ENCODE peak calls at places on chromosome 6, in ten cellular contexts. M, P, F, H, W, L, Z, G, Q and Y are unnamed samples.

GRCh38 chr6:136468711-136469110 is 81.5 kb downstream of the MAP7 start:
- DNase-seq in M (no peak), P (no peak), F (no peak), H (no peak), W (no peak), L (no peak), Z (no peak), G (no peak), Q (no peak), Y (no peak)

GRCh38 chr6:91135406-91135805 is 548.5 kb upstream of the MAP3K7 start:
- DNase-seq in M (no peak), P (no peak), F (no peak), H (no peak), W (no peak), L (no peak), Z (no peak), G (no peak), Q (no peak), Y (no peak)

GRCh38 chr6:27890351-27891299 is 21.6 kb downstream of the OR2B2 start:
- DNase-seq in M (no peak), P (peak), F (peak), H (peak), W (peak), L (peak), Z (peak), G (peak), Q (peak), Y (peak)

GRCh38 chr6:112780498-112781096 is 433.5 kb downstream of the RFPL4B start:
- DNase-seq in M (peak), P (peak), F (peak), H (peak), W (peak), L (peak), Z (peak), G (no peak), Q (peak), Y (peak)

GRCh38 chr6:4351857-4352669 is 216.7 kb upstream of the ECI2 start:
- DNase-seq in M (peak), P (peak), F (no peak), H (peak), W (peak), L (peak), Z (no peak), G (no peak), Q (peak), Y (peak)

GRCh38 chr6:144064831-144065668 is 30.3 kb downstream of the SF3B5 start:
- DNase-seq in M (no peak), P (no peak), F (no peak), H (no peak), W (no peak), L (no peak), Z (no peak), G (no peak), Q (peak), Y (no peak)

GRCh38 chr6:42193491-42193894 is 1.3 kb downstream of the GUCA1B start:
- DNase-seq in M (no peak), P (peak), F (no peak), H (no peak), W (peak), L (no peak), Z (no peak), G (no peak), Q (no peak), Y (no peak)

GRCh38 chr6:145137425-145137824 is 597.9 kb downstream of the EPM2A start:
- DNase-seq in M (no peak), P (peak), F (no peak), H (no peak), W (peak), L (no peak), Z (no peak), G (no peak), Q (no peak), Y (peak)

GRCh38 chr6:168746643-168747042 is 305.7 kb downstream of the SMOC2 start:
- DNase-seq in M (no peak), P (no peak), F (no peak), H (no peak), W (no peak), L (no peak), Z (no peak), G (no peak), Q (no peak), Y (no peak)

GRCh38 chr6:43747734-43748133 is 22.3 kb upstream of the VEGFA start:
- DNase-seq in M (no peak), P (no peak), F (no peak), H (no peak), W (no peak), L (no peak), Z (no peak), G (no peak), Q (no peak), Y (no peak)

GRCh38 chr6:163193326-163193725 is 221.2 kb upstream of the QKI start:
- DNase-seq in M (no peak), P (no peak), F (no peak), H (no peak), W (no peak), L (no peak), Z (no peak), G (no peak), Q (no peak), Y (no peak)

GRCh38 chr6:6749791-6750434 is 161.4 kb downstream of the LY86 start:
- DNase-seq in M (no peak), P (peak), F (no peak), H (peak), W (peak), L (peak), Z (no peak), G (peak), Q (peak), Y (peak)

GRCh38 chr6:7697820-7698623 is 27.9 kb upstream of the BMP6 start:
- DNase-seq in M (no peak), P (peak), F (no peak), H (peak), W (peak), L (peak), Z (no peak), G (no peak), Q (no peak), Y (peak)

GRCh38 chr6:168226095-168226781 is 93.3 kb downstream of the DACT2 start:
- DNase-seq in M (no peak), P (no peak), F (no peak), H (no peak), W (no peak), L (no peak), Z (no peak), G (no peak), Q (no peak), Y (no peak)

GRCh38 chr6:107082045-107082444 is 33.3 kb downstream of the BEND3 start:
- DNase-seq in M (no peak), P (no peak), F (no peak), H (no peak), W (peak), L (no peak), Z (no peak), G (no peak), Q (no peak), Y (no peak)

GRCh38 chr6:52994789-52995078 is 350 bp downstream of the GSTA4 start:
- DNase-seq in M (no peak), P (no peak), F (peak), H (no peak), W (no peak), L (no peak), Z (no peak), G (peak), Q (peak), Y (no peak)

GRCh38 chr6:31663087-31663960 is 1.5 kb downstream of the GPANK1 start:
- DNase-seq in M (no peak), P (no peak), F (no peak), H (no peak), W (peak), L (no peak), Z (no peak), G (no peak), Q (no peak), Y (no peak)

GRCh38 chr6:127102299-127102698 is 16.2 kb upstream of the RSPO3 start:
- DNase-seq in M (no peak), P (peak), F (no peak), H (peak), W (peak), L (peak), Z (no peak), G (no peak), Q (no peak), Y (peak)

GRCh38 chr6:139474145-139475108 is 100.0 kb upstream of the CITED2 start:
- DNase-seq in M (no peak), P (no peak), F (no peak), H (no peak), W (no peak), L (no peak), Z (no peak), G (no peak), Q (peak), Y (no peak)

GRCh38 chr6:143097224-143097795 is 36.6 kb downstream of the AIG1 start:
- DNase-seq in M (no peak), P (no peak), F (no peak), H (no peak), W (peak), L (no peak), Z (no peak), G (no peak), Q (no peak), Y (no peak)

GRCh38 chr6:11209941-11210340 is 22.5 kb downstream of the NEDD9 start:
- DNase-seq in M (no peak), P (peak), F (no peak), H (no peak), W (peak), L (no peak), Z (no peak), G (no peak), Q (no peak), Y (no peak)

GRCh38 chr6:16524380-16524707 is 236.9 kb downstream of the ATXN1 start:
- DNase-seq in M (no peak), P (peak), F (no peak), H (no peak), W (no peak), L (no peak), Z (no peak), G (no peak), Q (no peak), Y (no peak)

GRCh38 chr6:44115866-44116265 is 11.4 kb downstream of the MRPL14 start:
- DNase-seq in M (no peak), P (no peak), F (no peak), H (no peak), W (peak), L (no peak), Z (no peak), G (no peak), Q (no peak), Y (no peak)

GRCh38 chr6:138514860-138515540 is 15.7 kb upstream of the NHSL1 start:
- DNase-seq in M (no peak), P (no peak), F (no peak), H (no peak), W (no peak), L (no peak), Z (no peak), G (no peak), Q (no peak), Y (no peak)

GRCh38 chr6:118283759-118284158 is 264.3 kb upstream of the PLN start:
- DNase-seq in M (no peak), P (peak), F (peak), H (peak), W (peak), L (no peak), Z (peak), G (no peak), Q (peak), Y (peak)
- TF ChIP-seq CTCF in M (peak), P (peak), F (peak), H (peak), W (peak), L (peak), Z (peak), G (peak), Q (peak), Y (peak)

GRCh38 chr6:39005774-39006173 is 42.8 kb upstream of the GLP1R start:
- DNase-seq in M (no peak), P (no peak), F (no peak), H (no peak), W (no peak), L (no peak), Z (no peak), G (no peak), Q (no peak), Y (no peak)

GRCh38 chr6:39004801-39005200 is 43.8 kb upstream of the GLP1R start:
- DNase-seq in M (no peak), P (no peak), F (no peak), H (no peak), W (peak), L (no peak), Z (no peak), G (no peak), Q (no peak), Y (no peak)

GRCh38 chr6:39003488-39003887 is 45.1 kb upstream of the GLP1R start:
- DNase-seq in M (no peak), P (no peak), F (no peak), H (no peak), W (no peak), L (no peak), Z (no peak), G (no peak), Q (no peak), Y (no peak)

GRCh38 chr6:39007575-39007974 is 41.0 kb upstream of the GLP1R start:
- DNase-seq in M (no peak), P (no peak), F (no peak), H (no peak), W (no peak), L (no peak), Z (no peak), G (no peak), Q (no peak), Y (no peak)

GRCh38 chr6:39003072-39003471 is 45.5 kb upstream of the GLP1R start:
- DNase-seq in M (no peak), P (no peak), F (peak), H (no peak), W (peak), L (no peak), Z (no peak), G (no peak), Q (no peak), Y (no peak)
- TF ChIP-seq CTCF in M (peak), P (peak), F (peak), H (no peak), W (peak), L (peak), Z (no peak), G (no peak), Q (no peak), Y (peak)

GRCh38 chr6:157304840-157305675 is 18.3 kb downstream of the TMEM242 start:
- DNase-seq in M (no peak), P (peak), F (peak), H (no peak), W (peak), L (no peak), Z (no peak), G (no peak), Q (peak), Y (no peak)

GRCh38 chr6:157300006-157300405 is 23.3 kb downstream of the TMEM242 start:
- DNase-seq in M (no peak), P (no peak), F (no peak), H (no peak), W (no peak), L (no peak), Z (no peak), G (no peak), Q (no peak), Y (no peak)

GRCh38 chr6:157302761-157303160 is 20.6 kb downstream of the TMEM242 start:
- DNase-seq in M (no peak), P (no peak), F (no peak), H (no peak), W (no peak), L (no peak), Z (no peak), G (no peak), Q (peak), Y (no peak)

GRCh38 chr6:157298325-157298724 is 25.0 kb downstream of the TMEM242 start:
- DNase-seq in M (no peak), P (no peak), F (no peak), H (no peak), W (peak), L (no peak), Z (no peak), G (no peak), Q (no peak), Y (no peak)

GRCh38 chr6:157300436-157300835 is 22.9 kb downstream of the TMEM242 start:
- DNase-seq in M (no peak), P (no peak), F (no peak), H (no peak), W (no peak), L (no peak), Z (no peak), G (no peak), Q (no peak), Y (no peak)
- TF ChIP-seq CTCF in M (no peak), P (no peak), F (no peak), H (no peak), W (no peak), L (no peak), Z (no peak), G (no peak), Q (no peak), Y (no peak)

DNA sequence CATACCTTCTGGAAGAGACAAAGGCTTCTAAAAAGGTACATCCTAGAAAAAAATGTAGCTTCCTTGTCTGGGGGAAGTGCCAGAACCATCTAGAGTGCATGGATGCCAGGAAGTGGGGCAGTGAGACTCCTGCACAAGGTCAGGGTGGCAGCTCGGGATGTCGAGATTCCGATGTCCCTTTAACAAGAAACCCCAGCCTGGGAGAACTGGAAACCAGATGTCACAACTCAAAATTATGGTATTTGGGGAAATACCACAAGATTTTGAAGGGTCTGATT is 168.4 kb downstream of the ZDHHC14 start:
- DNase-seq in M (no peak), P (no peak), F (no peak), H (no peak), W (no peak), L (no peak), Z (no peak), G (no peak), Q (no peak), Y (no peak)
- TF ChIP-seq CTCF in M (no peak), P (no peak), F (no peak), H (no peak), W (no peak), L (no peak), Z (no peak), G (no peak), Q (no peak), Y (no peak)

GRCh38 chr6:122839906-122840305 is 50.8 kb downstream of the SMPDL3A start:
- DNase-seq in M (no peak), P (no peak), F (no peak), H (no peak), W (no peak), L (no peak), Z (no peak), G (no peak), Q (no peak), Y (no peak)

GRCh38 chr6:122833229-122833556 is 44.1 kb downstream of the SMPDL3A start:
- DNase-seq in M (no peak), P (no peak), F (no peak), H (no peak), W (no peak), L (no peak), Z (no peak), G (no peak), Q (no peak), Y (no peak)

GRCh38 chr6:122839477-122839876 is 50.4 kb downstream of the SMPDL3A start:
- DNase-seq in M (peak), P (peak), F (peak), H (peak), W (peak), L (peak), Z (peak), G (no peak), Q (peak), Y (peak)

GRCh38 chr6:122832515-122833228 is 43.6 kb downstream of the SMPDL3A start:
- DNase-seq in M (no peak), P (no peak), F (no peak), H (no peak), W (no peak), L (no peak), Z (no peak), G (no peak), Q (no peak), Y (no peak)

DNA sequence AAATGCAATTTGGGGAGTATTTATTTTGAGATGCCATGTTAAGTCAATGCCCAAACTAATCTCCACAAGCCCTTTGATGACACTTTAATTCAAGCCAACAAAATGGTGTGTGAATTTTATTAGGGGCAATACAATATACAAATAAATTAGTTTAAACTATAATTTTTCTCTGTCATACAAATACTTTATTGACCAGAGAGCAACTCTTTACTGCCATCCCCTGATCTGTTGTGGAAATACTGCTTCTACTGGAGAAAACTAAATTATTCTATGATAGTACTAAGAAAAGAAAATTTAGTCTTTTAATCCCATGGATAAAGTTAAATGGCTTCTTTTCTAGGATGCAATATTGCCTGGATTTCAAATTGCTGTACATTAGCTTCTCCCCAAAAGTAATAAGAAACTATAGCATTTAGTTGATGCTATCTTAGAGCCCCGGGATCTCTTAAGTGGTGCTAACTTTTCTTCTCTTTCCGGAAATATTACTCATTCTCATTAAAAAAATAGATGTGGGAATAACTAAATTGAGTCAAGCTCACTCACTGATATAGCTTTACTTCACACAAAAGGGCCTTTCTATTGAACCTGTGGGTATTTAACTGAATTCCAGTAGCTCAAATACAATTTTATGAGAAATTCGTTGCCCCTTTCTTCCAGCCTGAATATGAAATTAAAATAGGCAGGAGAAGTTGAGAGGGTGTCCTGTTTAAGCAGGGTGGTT is 49.2 kb downstream of the SMPDL3A start:
- DNase-seq in M (peak), P (no peak), F (no peak), H (peak), W (peak), L (no peak), Z (no peak), G (no peak), Q (no peak), Y (peak)
- TF ChIP-seq CTCF in M (peak), P (peak), F (peak), H (peak), W (peak), L (peak), Z (peak), G (no peak), Q (peak), Y (peak)

GRCh38 chr6:36247691-36248090 is 22.2 kb upstream of the PNPLA1 start:
- DNase-seq in M (no peak), P (peak), F (no peak), H (no peak), W (peak), L (peak), Z (no peak), G (no peak), Q (no peak), Y (no peak)
- TF ChIP-seq CTCF in M (no peak), P (no peak), F (no peak), H (no peak), W (no peak), L (no peak), Z (no peak), G (no peak), Q (no peak), Y (no peak)

GRCh38 chr6:157823523-157824370 is 701 bp downstream of the SNX9 start:
- DNase-seq in M (peak), P (peak), F (peak), H (peak), W (peak), L (no peak), Z (peak), G (peak), Q (peak), Y (peak)

GRCh38 chr6:157821342-157822033 is 1.6 kb upstream of the SNX9 start:
- DNase-seq in M (no peak), P (no peak), F (no peak), H (no peak), W (no peak), L (no peak), Z (no peak), G (no peak), Q (no peak), Y (no peak)

GRCh38 chr6:157823001-157823522 is at the start of gene SNX9:
- DNase-seq in M (no peak), P (no peak), F (peak), H (peak), W (peak), L (no peak), Z (peak), G (peak), Q (peak), Y (peak)

GRCh38 chr6:157822221-157823000 is 635 bp upstream of the SNX9 start:
- DNase-seq in M (no peak), P (no peak), F (peak), H (peak), W (no peak), L (no peak), Z (peak), G (peak), Q (peak), Y (no peak)

GRCh38 chr6:157825243-157825904 is 2.3 kb downstream of the SNX9 start:
- DNase-seq in M (peak), P (no peak), F (no peak), H (no peak), W (no peak), L (no peak), Z (no peak), G (no peak), Q (no peak), Y (no peak)
- TF ChIP-seq CTCF in M (no peak), P (no peak), F (no peak), H (no peak), W (no peak), L (no peak), Z (no peak), G (no peak), Q (no peak), Y (no peak)